ENCODE peak calls at places on chromosomes 7 and 10, in seven cellular contexts. One of them, this sample, is unnamed.

GRCh38 chr10:11823122-11823988 is at the start of gene PROSER2:
- DNase-seq in NCI-H1092: no peak
- DNase-seq in RWPE1: peak
- DNase-seq in smooth muscle cell of the brain vasculature: no peak
- DNase-seq in stimulated activated naive CD4-positive, alpha-beta T cell: peak
- DNase-seq in SW 1271: peak
- DNase-seq in NCI-H2171 treated with DMSO at 0.1 percent for 48 hours: no peak
- DNase-seq in this sample: peak

GRCh38 chr7:121624922-121625321 is 228.8 kb upstream of the FAM3C start:
- DNase-seq in NCI-H1092: no peak
- DNase-seq in RWPE1: no peak
- DNase-seq in smooth muscle cell of the brain vasculature: no peak
- DNase-seq in stimulated activated naive CD4-positive, alpha-beta T cell: no peak
- DNase-seq in SW 1271: no peak
- DNase-seq in NCI-H2171 treated with DMSO at 0.1 percent for 48 hours: no peak
- DNase-seq in this sample: no peak

GRCh38 chr10:131891196-131891928 is 9.4 kb upstream of the PPP2R2D start:
- DNase-seq in NCI-H1092: no peak
- DNase-seq in RWPE1: no peak
- DNase-seq in smooth muscle cell of the brain vasculature: no peak
- DNase-seq in stimulated activated naive CD4-positive, alpha-beta T cell: no peak
- DNase-seq in SW 1271: no peak
- DNase-seq in NCI-H2171 treated with DMSO at 0.1 percent for 48 hours: no peak
- DNase-seq in this sample: peak

GRCh38 chr7:65477326-65477725 is 103.7 kb downstream of the ZNF92 start:
- DNase-seq in NCI-H1092: peak
- DNase-seq in RWPE1: peak
- DNase-seq in smooth muscle cell of the brain vasculature: no peak
- DNase-seq in stimulated activated naive CD4-positive, alpha-beta T cell: no peak
- DNase-seq in SW 1271: no peak
- DNase-seq in NCI-H2171 treated with DMSO at 0.1 percent for 48 hours: peak
- DNase-seq in this sample: peak

GRCh38 chr10:16787361-16787791 is 29.8 kb downstream of the RSU1 start:
- DNase-seq in NCI-H1092: no peak
- DNase-seq in RWPE1: no peak
- DNase-seq in smooth muscle cell of the brain vasculature: no peak
- DNase-seq in stimulated activated naive CD4-positive, alpha-beta T cell: peak
- DNase-seq in SW 1271: no peak
- DNase-seq in NCI-H2171 treated with DMSO at 0.1 percent for 48 hours: no peak
- DNase-seq in this sample: no peak

GRCh38 chr10:84522612-84523462 is 194.4 kb downstream of the CCSER2 start:
- DNase-seq in NCI-H1092: no peak
- DNase-seq in RWPE1: no peak
- DNase-seq in smooth muscle cell of the brain vasculature: no peak
- DNase-seq in stimulated activated naive CD4-positive, alpha-beta T cell: no peak
- DNase-seq in SW 1271: no peak
- DNase-seq in NCI-H2171 treated with DMSO at 0.1 percent for 48 hours: no peak
- DNase-seq in this sample: no peak

GRCh38 chr10:126153686-126154628 is 234.3 kb downstream of the ADAM12 start:
- DNase-seq in NCI-H1092: no peak
- DNase-seq in RWPE1: no peak
- DNase-seq in smooth muscle cell of the brain vasculature: no peak
- DNase-seq in stimulated activated naive CD4-positive, alpha-beta T cell: no peak
- DNase-seq in SW 1271: no peak
- DNase-seq in NCI-H2171 treated with DMSO at 0.1 percent for 48 hours: no peak
- DNase-seq in this sample: no peak

GRCh38 chr7:149156898-149157297 is 9.6 kb downstream of the ZNF398 start:
- DNase-seq in NCI-H1092: no peak
- DNase-seq in RWPE1: no peak
- DNase-seq in smooth muscle cell of the brain vasculature: no peak
- DNase-seq in stimulated activated naive CD4-positive, alpha-beta T cell: no peak
- DNase-seq in SW 1271: no peak
- DNase-seq in NCI-H2171 treated with DMSO at 0.1 percent for 48 hours: no peak
- DNase-seq in this sample: no peak

GRCh38 chr10:122733450-122733849 is 33.8 kb upstream of the C10orf120 start:
- DNase-seq in NCI-H1092: no peak
- DNase-seq in RWPE1: no peak
- DNase-seq in smooth muscle cell of the brain vasculature: no peak
- DNase-seq in stimulated activated naive CD4-positive, alpha-beta T cell: no peak
- DNase-seq in SW 1271: no peak
- DNase-seq in NCI-H2171 treated with DMSO at 0.1 percent for 48 hours: peak
- DNase-seq in this sample: no peak

GRCh38 chr10:95217476-95217875 is 23.4 kb downstream of the ACSM6 start:
- DNase-seq in NCI-H1092: no peak
- DNase-seq in RWPE1: no peak
- DNase-seq in smooth muscle cell of the brain vasculature: no peak
- DNase-seq in stimulated activated naive CD4-positive, alpha-beta T cell: no peak
- DNase-seq in SW 1271: no peak
- DNase-seq in NCI-H2171 treated with DMSO at 0.1 percent for 48 hours: no peak
- DNase-seq in this sample: no peak

GRCh38 chr7:37211097-37211496 is 237.6 kb downstream of the ELMO1 start:
- DNase-seq in NCI-H1092: no peak
- DNase-seq in RWPE1: no peak
- DNase-seq in smooth muscle cell of the brain vasculature: no peak
- DNase-seq in stimulated activated naive CD4-positive, alpha-beta T cell: no peak
- DNase-seq in SW 1271: no peak
- DNase-seq in NCI-H2171 treated with DMSO at 0.1 percent for 48 hours: no peak
- DNase-seq in this sample: no peak

GRCh38 chr10:79933961-79934360 is 14.9 kb downstream of the SFTPD start:
- DNase-seq in NCI-H1092: no peak
- DNase-seq in RWPE1: no peak
- DNase-seq in smooth muscle cell of the brain vasculature: no peak
- DNase-seq in stimulated activated naive CD4-positive, alpha-beta T cell: no peak
- DNase-seq in SW 1271: no peak
- DNase-seq in NCI-H2171 treated with DMSO at 0.1 percent for 48 hours: no peak
- DNase-seq in this sample: no peak

GRCh38 chr7:128311003-128311402 is 32.7 kb downstream of the RBM28 start:
- DNase-seq in NCI-H1092: no peak
- DNase-seq in RWPE1: no peak
- DNase-seq in smooth muscle cell of the brain vasculature: no peak
- DNase-seq in stimulated activated naive CD4-positive, alpha-beta T cell: no peak
- DNase-seq in SW 1271: no peak
- DNase-seq in NCI-H2171 treated with DMSO at 0.1 percent for 48 hours: no peak
- DNase-seq in this sample: no peak

GRCh38 chr10:78802866-78803265 is 265.9 kb upstream of the ZMIZ1 start:
- DNase-seq in NCI-H1092: no peak
- DNase-seq in RWPE1: peak
- DNase-seq in smooth muscle cell of the brain vasculature: peak
- DNase-seq in stimulated activated naive CD4-positive, alpha-beta T cell: no peak
- DNase-seq in SW 1271: no peak
- DNase-seq in NCI-H2171 treated with DMSO at 0.1 percent for 48 hours: peak
- DNase-seq in this sample: no peak

GRCh38 chr7:103683348-103683747 is 237.3 kb upstream of the SLC26A5 start:
- DNase-seq in NCI-H1092: no peak
- DNase-seq in RWPE1: no peak
- DNase-seq in smooth muscle cell of the brain vasculature: no peak
- DNase-seq in stimulated activated naive CD4-positive, alpha-beta T cell: no peak
- DNase-seq in SW 1271: no peak
- DNase-seq in NCI-H2171 treated with DMSO at 0.1 percent for 48 hours: no peak
- DNase-seq in this sample: no peak

GRCh38 chr10:21078410-21079329 is 181.6 kb upstream of the NEBL start:
- DNase-seq in NCI-H1092: peak
- DNase-seq in RWPE1: peak
- DNase-seq in smooth muscle cell of the brain vasculature: peak
- DNase-seq in stimulated activated naive CD4-positive, alpha-beta T cell: no peak
- DNase-seq in SW 1271: peak
- DNase-seq in NCI-H2171 treated with DMSO at 0.1 percent for 48 hours: peak
- DNase-seq in this sample: peak

GRCh38 chr7:22587322-22587721 is 87.3 kb upstream of the STEAP1B start:
- DNase-seq in NCI-H1092: no peak
- DNase-seq in RWPE1: no peak
- DNase-seq in smooth muscle cell of the brain vasculature: no peak
- DNase-seq in stimulated activated naive CD4-positive, alpha-beta T cell: no peak
- DNase-seq in SW 1271: no peak
- DNase-seq in NCI-H2171 treated with DMSO at 0.1 percent for 48 hours: no peak
- DNase-seq in this sample: no peak

GRCh38 chr7:26639111-26639510 is 225.3 kb downstream of the SKAP2 start:
- DNase-seq in NCI-H1092: no peak
- DNase-seq in RWPE1: no peak
- DNase-seq in smooth muscle cell of the brain vasculature: no peak
- DNase-seq in stimulated activated naive CD4-positive, alpha-beta T cell: no peak
- DNase-seq in SW 1271: no peak
- DNase-seq in NCI-H2171 treated with DMSO at 0.1 percent for 48 hours: no peak
- DNase-seq in this sample: no peak

GRCh38 chr10:98620503-98620902 is 173.8 kb upstream of the HPS1 start:
- DNase-seq in NCI-H1092: no peak
- DNase-seq in RWPE1: no peak
- DNase-seq in smooth muscle cell of the brain vasculature: no peak
- DNase-seq in stimulated activated naive CD4-positive, alpha-beta T cell: no peak
- DNase-seq in SW 1271: no peak
- DNase-seq in NCI-H2171 treated with DMSO at 0.1 percent for 48 hours: no peak
- DNase-seq in this sample: no peak

GRCh38 chr7:74039337-74039736 is 11.4 kb downstream of the ELN start:
- DNase-seq in NCI-H1092: no peak
- DNase-seq in RWPE1: no peak
- DNase-seq in smooth muscle cell of the brain vasculature: no peak
- DNase-seq in stimulated activated naive CD4-positive, alpha-beta T cell: no peak
- DNase-seq in SW 1271: no peak
- DNase-seq in NCI-H2171 treated with DMSO at 0.1 percent for 48 hours: peak
- DNase-seq in this sample: no peak

GRCh38 chr7:148670807-148671206 is 27.9 kb upstream of the CUL1 start:
- DNase-seq in NCI-H1092: no peak
- DNase-seq in RWPE1: no peak
- DNase-seq in smooth muscle cell of the brain vasculature: no peak
- DNase-seq in stimulated activated naive CD4-positive, alpha-beta T cell: no peak
- DNase-seq in SW 1271: no peak
- DNase-seq in NCI-H2171 treated with DMSO at 0.1 percent for 48 hours: no peak
- DNase-seq in this sample: no peak

GRCh38 chr10:74825371-74826141 is 844 bp upstream of the KAT6B start:
- DNase-seq in NCI-H1092: peak
- DNase-seq in RWPE1: no peak
- DNase-seq in smooth muscle cell of the brain vasculature: peak
- DNase-seq in stimulated activated naive CD4-positive, alpha-beta T cell: peak
- DNase-seq in SW 1271: no peak
- DNase-seq in NCI-H2171 treated with DMSO at 0.1 percent for 48 hours: peak
- DNase-seq in this sample: peak

GRCh38 chr10:96830511-96831199 is 1.4 kb upstream of the LCOR start:
- DNase-seq in NCI-H1092: peak
- DNase-seq in RWPE1: peak
- DNase-seq in smooth muscle cell of the brain vasculature: peak
- DNase-seq in stimulated activated naive CD4-positive, alpha-beta T cell: peak
- DNase-seq in SW 1271: peak
- DNase-seq in NCI-H2171 treated with DMSO at 0.1 percent for 48 hours: peak
- DNase-seq in this sample: peak

GRCh38 chr10:31774291-31774900 is 154.2 kb downstream of the ARHGAP12 start:
- DNase-seq in NCI-H1092: peak
- DNase-seq in RWPE1: no peak
- DNase-seq in smooth muscle cell of the brain vasculature: no peak
- DNase-seq in stimulated activated naive CD4-positive, alpha-beta T cell: no peak
- DNase-seq in SW 1271: no peak
- DNase-seq in NCI-H2171 treated with DMSO at 0.1 percent for 48 hours: no peak
- DNase-seq in this sample: no peak

GRCh38 chr7:132580277-132580676 is 4.0 kb upstream of the PLXNA4 start:
- DNase-seq in NCI-H1092: no peak
- DNase-seq in RWPE1: no peak
- DNase-seq in smooth muscle cell of the brain vasculature: no peak
- DNase-seq in stimulated activated naive CD4-positive, alpha-beta T cell: no peak
- DNase-seq in SW 1271: peak
- DNase-seq in NCI-H2171 treated with DMSO at 0.1 percent for 48 hours: no peak
- DNase-seq in this sample: no peak

GRCh38 chr10:129898701-129899563 is 65.1 kb downstream of the EBF3 start:
- DNase-seq in NCI-H1092: no peak
- DNase-seq in RWPE1: no peak
- DNase-seq in smooth muscle cell of the brain vasculature: no peak
- DNase-seq in stimulated activated naive CD4-positive, alpha-beta T cell: no peak
- DNase-seq in SW 1271: no peak
- DNase-seq in NCI-H2171 treated with DMSO at 0.1 percent for 48 hours: peak
- DNase-seq in this sample: no peak

GRCh38 chr7:157616931-157617330 is 280.1 kb downstream of the DNAJB6 start:
- DNase-seq in NCI-H1092: no peak
- DNase-seq in RWPE1: no peak
- DNase-seq in smooth muscle cell of the brain vasculature: no peak
- DNase-seq in stimulated activated naive CD4-positive, alpha-beta T cell: no peak
- DNase-seq in SW 1271: no peak
- DNase-seq in NCI-H2171 treated with DMSO at 0.1 percent for 48 hours: no peak
- DNase-seq in this sample: no peak

GRCh38 chr10:127151541-127151940 is 44.9 kb downstream of the INSYN2A start:
- DNase-seq in NCI-H1092: no peak
- DNase-seq in RWPE1: peak
- DNase-seq in smooth muscle cell of the brain vasculature: no peak
- DNase-seq in stimulated activated naive CD4-positive, alpha-beta T cell: no peak
- DNase-seq in SW 1271: no peak
- DNase-seq in NCI-H2171 treated with DMSO at 0.1 percent for 48 hours: no peak
- DNase-seq in this sample: no peak